ENCODE peak calls at places on chromosome 22, in ten cellular contexts. O, H, T, F, D, Q, P, I, Y and E are unnamed samples.

GRCh38 chr22:40894417-40894816 is 32.5 kb upstream of the DNAJB7 start:
- DNase-seq in P (no peak), O (no peak), F (no peak), T (no peak), D (no peak), Q (no peak), I (no peak), H (no peak), Y (no peak), E (no peak)

GRCh38 chr22:30245985-30246901 is at the start of gene LIF:
- DNase-seq in I (peak; percentile 49), Q (no peak), P (peak; percentile 83), H (peak; percentile 73), F (no peak), O (peak; percentile 86), D (peak; percentile 53), T (peak; percentile 76), Y (peak; percentile 60), E (peak; percentile 67)

GRCh38 chr22:29031236-29031982 is 30.2 kb downstream of the C22orf31 start:
- DNase-seq in H (peak; percentile 90), Q (peak; percentile 83), F (no peak), P (peak; percentile 100), T (peak; percentile 96), O (peak; percentile 98), D (no peak), I (peak; percentile 99), Y (peak; percentile 66), E (peak; percentile 99)

GRCh38 chr22:50673231-50674126 is 856 bp downstream of the SHANK3 start:
- DNase-seq in Q (no peak), P (no peak), D (no peak), I (peak; percentile 24), Y (peak; percentile 62), F (no peak), T (no peak), H (peak; percentile 16), O (no peak), E (no peak)

GRCh38 chr22:37498289-37498909 is 12.2 kb upstream of the MFNG start:
- DNase-seq in Y (peak; percentile 89), H (peak; percentile 83), O (no peak), Q (no peak), F (no peak), D (peak; percentile 55), I (peak; percentile 85), T (no peak), P (no peak), E (no peak)

GRCh38 chr22:43789452-43789851 is 22.7 kb downstream of the EFCAB6 start:
- DNase-seq in H (peak; percentile 76), P (peak; percentile 72), D (no peak), Q (peak; percentile 70), T (peak; percentile 94), O (peak; percentile 99), I (no peak), Y (no peak), F (no peak), E (peak; percentile 87)

GRCh38 chr22:50603511-50604255 is 3.1 kb downstream of the MAPK8IP2 start:
- DNase-seq in T (no peak), I (no peak), Y (peak; percentile 39), O (no peak), P (no peak), D (no peak), F (no peak), Q (no peak), H (no peak), E (no peak)

GRCh38 chr22:42683599-42684283 is 34.5 kb upstream of the CYB5R3 start:
- DNase-seq in O (no peak), D (no peak), P (no peak), F (no peak), H (peak; percentile 53), T (no peak), I (no peak), Y (no peak), Q (no peak), E (peak; percentile 57)

GRCh38 chr22:46770726-46771125 is 8.3 kb downstream of the TBC1D22A start:
- DNase-seq in I (no peak), F (no peak), H (no peak), Y (no peak), Q (no peak), O (no peak), P (no peak), D (no peak), T (no peak), E (no peak)

GRCh38 chr22:46770151-46770641 is 7.7 kb downstream of the TBC1D22A start:
- DNase-seq in Y (no peak), I (no peak), H (no peak), F (no peak), Q (no peak), O (no peak), T (no peak), D (no peak), P (no peak), E (no peak)

GRCh38 chr22:46769191-46769675 is 6.8 kb downstream of the TBC1D22A start:
- DNase-seq in Q (no peak), O (no peak), Y (no peak), D (no peak), F (no peak), P (no peak), T (no peak), H (no peak), I (no peak), E (no peak)

GRCh38 chr22:46767249-46767985 is 5.0 kb downstream of the TBC1D22A start:
- DNase-seq in I (no peak), T (no peak), P (no peak), D (no peak), Q (no peak), F (no peak), O (no peak), Y (no peak), H (no peak), E (no peak)

DNA sequence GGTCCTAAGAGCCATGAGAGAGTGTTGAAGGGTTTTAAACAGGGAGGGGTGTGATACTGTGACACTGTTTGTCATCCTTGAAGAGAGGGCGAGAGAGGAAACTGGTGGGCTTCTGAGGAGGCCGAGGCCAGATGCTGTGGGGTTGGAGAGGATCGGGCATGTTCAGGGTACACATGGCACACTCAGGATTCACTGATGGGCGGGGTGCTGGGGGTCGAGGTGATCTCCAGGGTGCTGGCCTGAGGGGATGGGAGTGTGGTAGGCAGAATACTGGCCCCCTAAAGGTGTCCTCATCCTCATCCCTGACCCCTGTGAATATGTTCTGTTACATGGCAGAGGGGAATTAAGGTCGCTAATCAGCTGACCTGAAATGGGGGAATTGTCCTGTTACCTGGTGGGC is 7.3 kb downstream of the TBC1D22A start:
- DNase-seq in F (no peak), D (no peak), Y (no peak), I (no peak), O (no peak), H (no peak), Q (no peak), P (no peak), T (no peak), E (no peak)
- H3K4me2 ChIP-seq in F (no peak overlapping the region), D (no peak overlapping the region), Y (no peak overlapping the region), I (no peak overlapping the region), O (no peak overlapping the region), H (no peak overlapping the region), Q (no peak overlapping the region), P (no peak overlapping the region), T (no peak overlapping the region), E (no peak overlapping the region)

GRCh38 chr22:19555651-19556050 is 31.4 kb upstream of the CLDN5 start:
- DNase-seq in P (no peak), T (no peak), Y (no peak), F (no peak), H (no peak), O (no peak), Q (no peak), D (no peak), I (no peak), E (no peak)

GRCh38 chr22:19556963-19557545 is 32.8 kb upstream of the CLDN5 start:
- DNase-seq in T (no peak), I (no peak), Q (no peak), O (no peak), D (no peak), Y (no peak), F (no peak), P (no peak), H (no peak), E (no peak)

GRCh38 chr22:19554834-19555404 is 30.7 kb upstream of the CLDN5 start:
- DNase-seq in T (peak; percentile 49), I (peak; percentile 93), O (peak; percentile 35), Y (peak; percentile 75), H (no peak), P (peak; percentile 66), D (no peak), F (no peak), Q (peak; percentile 59), E (peak; percentile 46)

GRCh38 chr22:19559324-19559811 is 35.2 kb upstream of the CLDN5 start:
- DNase-seq in H (no peak), Y (no peak), Q (no peak), D (no peak), I (peak; percentile 28), F (no peak), O (no peak), T (no peak), P (no peak), E (no peak)

DNA sequence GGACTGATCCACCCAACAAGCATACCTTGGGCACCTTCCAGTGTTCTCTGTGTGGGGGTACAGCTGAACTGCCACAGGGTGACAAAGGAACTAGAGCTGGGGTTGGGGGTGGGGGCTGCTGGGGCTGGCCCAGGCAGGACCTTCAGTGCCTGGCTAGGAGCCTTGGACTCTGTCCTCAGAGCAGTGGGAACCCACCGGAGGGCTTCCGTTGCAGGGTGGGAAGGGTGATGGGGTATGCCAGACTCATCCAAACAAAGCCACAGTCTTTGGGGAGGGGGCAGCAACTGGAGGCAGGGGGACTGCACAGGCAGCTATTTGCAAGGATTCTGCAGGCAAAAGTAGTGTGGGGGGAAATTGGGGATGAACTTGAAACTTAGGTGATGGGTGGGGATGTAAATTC is 35.7 kb upstream of the CLDN5 start:
- DNase-seq in Q (no peak), I (no peak), O (no peak), T (no peak), P (no peak), Y (no peak), D (no peak), H (no peak), F (no peak), E (no peak)
- H3K4me2 ChIP-seq in Q (no peak overlapping the region), I (no peak overlapping the region), O (no peak overlapping the region), T (no peak overlapping the region), P (no peak overlapping the region), Y (no peak overlapping the region), D (no peak overlapping the region), H (no peak overlapping the region), F (no peak overlapping the region), E (no peak overlapping the region)

GRCh38 chr22:25666308-25666707 is 75.7 kb upstream of the MYO18B start:
- DNase-seq in T (no peak), I (peak; percentile 7), O (no peak), F (no peak), D (peak; percentile 50), H (peak; percentile 44), Y (no peak), Q (no peak), P (peak; percentile 26), E (peak; percentile 55)

GRCh38 chr22:25672685-25673084 is 69.3 kb upstream of the MYO18B start:
- DNase-seq in I (no peak), P (no peak), O (peak; percentile 10), F (no peak), H (no peak), T (no peak), D (no peak), Y (no peak), Q (no peak), E (no peak)

GRCh38 chr22:25663654-25664053 is 78.3 kb upstream of the MYO18B start:
- DNase-seq in F (no peak), Y (no peak), T (no peak), O (no peak), D (no peak), Q (no peak), P (no peak), H (peak; percentile 23), I (no peak), E (no peak)

GRCh38 chr22:25673721-25674120 is 68.3 kb upstream of the MYO18B start:
- DNase-seq in Y (no peak), O (no peak), F (no peak), H (no peak), Q (no peak), T (no peak), D (no peak), I (no peak), P (no peak), E (no peak)

GRCh38 chr22:25668437-25668836 is 73.6 kb upstream of the MYO18B start:
- DNase-seq in I (no peak), P (no peak), F (no peak), Q (no peak), D (no peak), O (peak; percentile 52), Y (no peak), H (no peak), T (peak; percentile 46), E (peak; percentile 70)
- H3K4me2 ChIP-seq in I (no peak overlapping the region), P (no peak overlapping the region), F (no peak overlapping the region), Q (no peak overlapping the region), D (no peak overlapping the region), O (no peak overlapping the region), Y (no peak overlapping the region), H (no peak overlapping the region), T (peak overlapping the region; percentile 18), E (no peak overlapping the region)

GRCh38 chr22:23222875-23223565 is 42.7 kb downstream of the BCR start:
- DNase-seq in O (no peak), P (no peak), F (no peak), Q (no peak), T (no peak), H (no peak), D (no peak), Y (no peak), I (no peak), E (no peak)
- H3K4me2 ChIP-seq in O (no peak overlapping the region), P (no peak overlapping the region), F (no peak overlapping the region), Q (no peak overlapping the region), T (no peak overlapping the region), H (no peak overlapping the region), D (no peak overlapping the region), Y (no peak overlapping the region), I (no peak overlapping the region), E (no peak overlapping the region)